ENCODE peak calls at places on chromosomes 13 and 19, in six cellular contexts. X is left lung, P is upper lobe of right lung, W is coronary artery, A is PC-9, J is psoas muscle. M is an unnamed sample.

GRCh38 chr13:110525328-110526319 is 35.9 kb downstream of the RAB20 start:
- DNase-seq in P (peak), X (peak), J (no peak), W (no peak), A (peak), M (peak)

GRCh38 chr19:1122972-1123363 is 19.2 kb downstream of the GPX4 start:
- DNase-seq in J (peak), P (peak), X (peak), A (peak), W (no peak), M (no peak)

GRCh38 chr19:19343762-19344161 is 23.1 kb downstream of the MAU2 start:
- DNase-seq in W (no peak), X (no peak), J (no peak), A (no peak), P (no peak), M (no peak)

GRCh38 chr13:97385854-97386253 is 48.1 kb upstream of the RAP2A start:
- DNase-seq in X (no peak), P (no peak), J (no peak), W (no peak), A (no peak), M (no peak)

GRCh38 chr19:18415177-18415867 is 3.9 kb upstream of the SSBP4 start:
- DNase-seq in W (peak), A (no peak), P (peak), J (peak), X (peak), M (peak)

GRCh38 chr19:35913589-35913988 is 5.5 kb upstream of the TYROBP start:
- DNase-seq in A (no peak), J (no peak), X (no peak), P (no peak), W (no peak), M (no peak)

GRCh38 chr19:20513179-20513934 is 52.2 kb downstream of the ZNF737 start:
- DNase-seq in X (no peak), J (no peak), A (peak), W (no peak), P (no peak), M (no peak)

GRCh38 chr13:100645382-100645781 is 29.2 kb downstream of the TMTC4 start:
- DNase-seq in W (no peak), X (no peak), P (no peak), A (no peak), J (no peak), M (no peak)

GRCh38 chr13:73754727-73755292 is 379.4 kb downstream of the KLF12 start:
- DNase-seq in X (no peak), J (no peak), W (no peak), A (peak), P (no peak), M (no peak)

GRCh38 chr13:100491164-100491847 is 97.3 kb downstream of the GGACT start:
- DNase-seq in X (no peak), A (no peak), P (no peak), J (peak), W (no peak), M (no peak)

GRCh38 chr19:14031719-14032480 is at the start of gene IL27RA:
- DNase-seq in J (peak), W (no peak), A (peak), P (peak), X (peak), M (peak)

GRCh38 chr19:41990615-41991014 is 3.4 kb downstream of the ATP1A3 start:
- DNase-seq in W (no peak), X (no peak), A (no peak), J (no peak), P (no peak), M (no peak)

GRCh38 chr13:21076265-21076653 is 14.9 kb upstream of the LATS2 start:
- DNase-seq in W (no peak), X (no peak), P (no peak), J (no peak), A (no peak), M (no peak)

GRCh38 chr19:40144151-40144550 is 47.1 kb upstream of the MAP3K10 start:
- DNase-seq in X (no peak), A (no peak), J (no peak), P (no peak), W (no peak), M (no peak)

GRCh38 chr13:26721251-26721939 is 39.2 kb downstream of the GPR12 start:
- DNase-seq in A (no peak), J (peak), W (peak), P (peak), X (no peak), M (no peak)

GRCh38 chr19:5827342-5827890 is 12.1 kb downstream of the FUT6 start:
- DNase-seq in P (no peak), X (no peak), W (peak), A (no peak), J (no peak), M (no peak)

GRCh38 chr19:1088419-1089066 is 6.6 kb downstream of the POLR2E start:
- DNase-seq in J (no peak), A (no peak), X (no peak), W (no peak), P (no peak), M (no peak)

GRCh38 chr19:29630661-29631060 is 24.6 kb downstream of the POP4 start:
- DNase-seq in J (no peak), W (no peak), X (no peak), A (no peak), P (no peak), M (no peak)

GRCh38 chr13:83453723-83454122 is 428.6 kb downstream of the SLITRK1 start:
- DNase-seq in W (no peak), J (no peak), P (no peak), A (no peak), X (peak), M (no peak)

GRCh38 chr13:94054159-94054558 is 425.3 kb downstream of the DCT start:
- DNase-seq in J (no peak), A (no peak), X (peak), P (no peak), W (no peak), M (no peak)

GRCh38 chr19:18340237-18340989 is at the start of gene PGPEP1:
- DNase-seq in A (peak), P (peak), X (peak), J (peak), W (no peak), M (peak)

GRCh38 chr19:46495789-46496099 is at the start of gene PNMA8B:
- DNase-seq in W (no peak), P (peak), A (no peak), X (peak), J (peak), M (peak)

GRCh38 chr19:5687360-5688198 is 2.5 kb upstream of the RPL36 start:
- DNase-seq in W (peak), X (no peak), A (no peak), P (peak), J (no peak), M (no peak)

GRCh38 chr13:32045537-32045936 is 14.0 kb downstream of the FRY start:
- DNase-seq in X (no peak), A (no peak), W (no peak), P (no peak), J (no peak), M (no peak)
- H3K27ac ChIP-seq in X (no peak), A (no peak), W (peak), P (no peak), J (no peak), M (no peak)

GRCh38 chr19:38718747-38719543 is 25.3 kb downstream of the CAPN12 start:
- DNase-seq in X (peak), P (peak), W (peak), A (peak), J (peak), M (no peak)
- TF ChIP-seq CTCF in X (no peak), P (peak), W (peak), A (no peak), J (peak), M (peak)

GRCh38 chr19:15432629-15433518 is 14.1 kb upstream of the AKAP8L start:
- DNase-seq in J (peak), W (peak), X (peak), P (peak), A (peak), M (peak)
- H3K27ac ChIP-seq in J (peak), W (peak), X (peak), P (peak), A (peak), M (peak)

GRCh38 chr13:91383836-91384235 is 14.6 kb upstream of the GPC5 start:
- DNase-seq in A (no peak), P (no peak), W (no peak), X (no peak), J (no peak), M (no peak)

GRCh38 chr13:91384891-91385290 is 13.5 kb upstream of the GPC5 start:
- DNase-seq in P (no peak), J (no peak), W (no peak), A (no peak), X (no peak), M (no peak)

GRCh38 chr13:91381371-91381770 is 17.1 kb upstream of the GPC5 start:
- DNase-seq in X (no peak), P (no peak), A (no peak), J (no peak), W (no peak), M (no peak)
- TF ChIP-seq CTCF in X (peak), P (peak), A (peak), J (no peak), W (no peak), M (peak)

DNA sequence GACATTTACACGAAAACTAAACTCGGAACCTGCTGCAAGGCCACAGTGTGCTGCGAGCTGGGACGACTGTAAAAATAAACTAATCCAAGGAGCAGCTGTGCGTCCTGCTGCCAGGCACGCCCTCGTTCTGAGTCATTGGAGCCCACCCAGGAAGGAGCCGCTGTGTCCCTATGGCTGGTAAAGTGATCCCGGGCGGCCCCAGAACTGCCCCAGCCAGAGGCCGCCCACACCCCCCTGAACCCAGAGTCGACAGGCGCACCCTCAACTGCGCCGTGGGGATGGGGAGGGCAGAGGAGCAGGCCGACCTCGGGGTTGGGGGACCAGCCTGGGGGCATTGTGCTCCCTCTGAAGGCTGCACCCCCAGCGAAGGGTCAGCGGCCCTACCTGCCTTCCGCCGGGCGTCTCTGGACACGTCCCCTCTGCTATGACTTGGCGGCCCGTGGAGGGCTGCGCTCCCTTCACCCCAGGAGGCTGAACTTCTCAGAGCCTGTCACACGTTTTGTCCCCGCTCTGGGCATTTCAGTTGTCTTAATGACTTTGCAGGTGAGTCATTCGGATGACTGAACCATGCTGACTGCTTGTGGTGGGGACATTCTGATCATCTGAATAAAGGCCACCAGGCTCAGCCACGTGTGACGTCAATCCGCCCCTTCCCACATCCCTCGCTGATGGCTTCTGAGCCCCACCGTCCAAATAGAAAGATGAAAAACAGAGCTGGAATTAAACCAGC is 42.7 kb downstream of the ADPRHL1 start:
- DNase-seq in A (peak), W (peak), P (peak), J (peak), X (peak), M (peak)
- H3K27ac ChIP-seq in A (peak), W (peak), P (no peak), J (peak), X (no peak), M (no peak)